ENCODE peak calls at places on chromosomes 7 and 10, in five cellular contexts. Y is astrocyte, O is aorta, P is ovary, M is mesenchymal stem cell. S is an unnamed sample.

GRCh38 chr10:26835025-26835424 is 25.7 kb downstream of the ABI1 start:
- DNase-seq in Y (no peak), O (no peak), P (no peak), M (no peak), S (no peak)

GRCh38 chr7:66362136-66362535 is 157.0 kb downstream of the TPST1 start:
- DNase-seq in Y (no peak), O (no peak), P (no peak), M (no peak), S (peak; percentile 29)

GRCh38 chr10:61939575-61940301 is 38.2 kb downstream of the ARID5B start:
- DNase-seq in Y (peak; percentile 82), O (no peak), P (no peak), M (peak; percentile 79), S (peak; percentile 90)

GRCh38 chr10:79148452-79149344 is 79.9 kb downstream of the ZMIZ1 start:
- DNase-seq in Y (no peak), O (no peak), P (peak; percentile 62), M (peak; percentile 30), S (peak; percentile 40)

GRCh38 chr10:29731760-29732159 is 97.0 kb upstream of the SVIL start:
- DNase-seq in Y (no peak), O (no peak), P (no peak), M (no peak), S (no peak)

GRCh38 chr7:105766421-105767191 is 109.8 kb downstream of the ATXN7L1 start:
- DNase-seq in Y (peak; percentile 82), O (no peak), P (no peak), M (no peak), S (peak; percentile 66)

GRCh38 chr10:95814011-95814727 is 58.2 kb downstream of the ENTPD1 start:
- DNase-seq in Y (peak; percentile 93), O (no peak), P (no peak), M (peak; percentile 90), S (peak; percentile 89)

GRCh38 chr7:28405662-28406061 is 6.7 kb upstream of the CREB5 start:
- DNase-seq in Y (peak; percentile 91), O (no peak), P (no peak), M (peak; percentile 29), S (peak; percentile 97)

DNA sequence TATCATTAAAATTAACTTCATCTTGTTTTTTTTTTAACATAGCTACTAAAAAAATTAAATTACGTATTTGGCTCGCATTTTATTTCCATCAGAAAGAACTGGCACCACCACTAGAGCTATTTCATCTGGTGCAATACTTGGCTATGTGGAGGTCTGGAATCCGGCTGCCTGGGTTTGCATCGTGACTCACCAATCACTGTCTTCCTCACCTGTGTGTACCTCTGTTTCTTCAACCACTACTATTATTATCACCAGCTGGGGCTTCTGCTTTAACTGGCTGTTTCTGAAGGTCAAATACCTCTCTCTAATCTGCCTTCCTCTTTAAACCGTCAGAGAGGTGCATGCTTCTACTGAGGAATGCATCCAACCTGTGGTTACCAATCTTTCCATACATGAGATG is 6.5 kb downstream of the WDR91 start:
- DNase-seq in Y (peak; percentile 48), O (no peak), P (no peak), M (no peak), S (no peak)
- H3K36me3 ChIP-seq in Y (peaks cover 7% of the 10 kb centered on the region), O (peaks cover 6% of the 10 kb centered on the region), P (no peaks in the 10 kb centered on the region), M (peaks cover 81% of the 10 kb centered on the region), S (peaks cover 9% of the 10 kb centered on the region)

GRCh38 chr7:116219288-116219687 is 8.9 kb downstream of the TES start:
- DNase-seq in Y (no peak), O (no peak), P (no peak), M (no peak), S (no peak)
- H3K4me1 ChIP-seq in Y (peaks cover 33% of the 10 kb centered on the region), O (peaks cover 4% of the 10 kb centered on the region), P (peaks cover 1% of the 10 kb centered on the region), M (no peaks in the 10 kb centered on the region), S (peaks cover 5% of the 10 kb centered on the region)

DNA sequence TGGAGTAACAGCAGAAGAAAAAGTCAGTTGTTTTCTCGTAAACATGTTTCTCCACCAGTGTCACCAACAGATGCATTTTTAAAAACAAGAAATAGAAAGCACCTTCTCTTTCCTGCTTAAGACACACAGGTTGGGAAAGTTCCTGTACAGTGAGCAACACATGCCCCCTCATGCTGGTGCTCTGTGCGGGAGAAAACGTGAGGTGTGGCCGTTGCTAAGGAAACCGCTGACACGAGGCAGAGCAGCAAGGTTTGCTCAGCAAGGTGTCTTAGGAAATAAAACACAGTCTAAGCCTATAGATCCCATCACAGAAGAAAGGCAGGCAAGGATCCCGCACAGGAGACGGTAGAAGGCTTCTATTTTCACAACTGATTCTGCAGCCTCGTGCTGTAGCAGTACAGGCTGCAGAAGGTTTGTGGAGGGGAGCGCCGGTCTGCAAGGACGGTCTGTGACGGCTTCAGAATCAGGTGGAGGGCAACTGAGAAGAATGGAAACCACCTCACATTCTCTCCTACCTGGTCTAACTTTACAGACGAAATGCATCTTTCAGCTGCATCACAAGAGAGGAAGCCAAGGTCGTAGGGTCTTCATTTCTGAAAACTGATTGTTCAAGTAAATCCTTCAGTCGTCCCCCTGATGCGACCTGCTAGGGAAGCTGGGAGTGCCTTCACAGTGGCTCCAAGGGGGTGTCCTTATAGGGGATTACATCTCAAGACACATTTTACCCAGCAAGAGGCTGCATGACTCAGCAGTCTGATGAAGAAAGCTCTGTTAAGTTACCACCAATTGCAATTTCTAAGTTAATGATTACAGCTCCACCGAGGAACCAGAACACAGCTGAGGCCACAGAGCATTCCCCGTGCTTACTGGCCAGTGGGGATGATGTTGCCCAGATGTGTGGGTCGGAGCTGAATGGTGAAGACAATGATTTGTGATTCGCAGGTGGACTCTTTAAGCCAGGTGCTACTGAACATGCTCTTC is 150.7 kb upstream of the KLF14 start:
- DNase-seq in Y (peak; percentile 69), O (no peak), P (no peak), M (peak; percentile 76), S (no peak)
- H3K36me3 ChIP-seq in Y (peaks cover 75% of the 10 kb centered on the region), O (peaks cover 2% of the 10 kb centered on the region), P (no peaks in the 10 kb centered on the region), M (peaks cover 96% of the 10 kb centered on the region), S (peaks cover 78% of the 10 kb centered on the region)

GRCh38 chr7:36284470-36284869 is 105.2 kb upstream of the ANLN start:
- DNase-seq in Y (no peak), O (no peak), P (no peak), M (no peak), S (no peak)
- H3K4me1 ChIP-seq in Y (peaks cover 27% of the 10 kb centered on the region), O (no peaks in the 10 kb centered on the region), P (peaks cover 17% of the 10 kb centered on the region), M (peaks cover 34% of the 10 kb centered on the region), S (peaks cover 24% of the 10 kb centered on the region)

GRCh38 chr7:2840458-2840857 is 3.6 kb downstream of the GNA12 start:
- DNase-seq in Y (no peak), O (no peak), P (no peak), M (no peak), S (no peak)
- H3K36me3 ChIP-seq in Y (peaks cover 4% of the 10 kb centered on the region), O (no peaks in the 10 kb centered on the region), P (no peaks in the 10 kb centered on the region), M (peaks cover 35% of the 10 kb centered on the region), S (peaks cover 14% of the 10 kb centered on the region)

DNA sequence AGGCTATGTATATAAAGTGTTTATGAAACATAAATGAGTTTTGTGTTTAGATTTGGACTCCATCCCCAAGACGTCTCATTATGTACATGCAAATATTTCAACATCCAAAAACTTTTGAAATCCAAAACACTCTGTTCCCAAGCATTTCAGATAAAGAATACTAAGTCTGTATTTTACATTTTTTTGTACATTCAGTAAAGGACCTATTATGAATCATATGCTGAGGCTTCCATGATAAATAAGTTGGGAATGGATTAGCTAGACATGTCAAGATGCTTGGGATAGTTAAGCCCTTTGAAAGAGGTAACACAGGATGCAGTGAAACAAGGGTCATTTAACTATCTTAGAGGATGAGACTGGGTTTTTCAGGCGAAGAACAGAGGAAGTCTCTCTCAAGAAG is 262.9 kb downstream of the SNX13 start:
- DNase-seq in Y (peak; percentile 69), O (no peak), P (no peak), M (peak; percentile 32), S (peak; percentile 75)
- H3K4me1 ChIP-seq in Y (peaks cover 51% of the 10 kb centered on the region), O (peaks cover 2% of the 10 kb centered on the region), P (peaks cover 2% of the 10 kb centered on the region), M (peaks cover 7% of the 10 kb centered on the region), S (peaks cover 15% of the 10 kb centered on the region)

GRCh38 chr7:76354516-76354915 is 4.3 kb downstream of the YWHAG start:
- DNase-seq in Y (no peak), O (no peak), P (no peak), M (no peak), S (no peak)
- H3K36me3 ChIP-seq in Y (peaks cover 25% of the 10 kb centered on the region), O (no peaks in the 10 kb centered on the region), P (no peaks in the 10 kb centered on the region), M (peaks cover 52% of the 10 kb centered on the region), S (peaks cover 26% of the 10 kb centered on the region)

GRCh38 chr10:124155781-124156401 is 62.5 kb upstream of the CHST15 start:
- DNase-seq in Y (peak; percentile 69), O (no peak), P (peak; percentile 65), M (no peak), S (no peak)

GRCh38 chr10:124153601-124153930 is 60.2 kb upstream of the CHST15 start:
- DNase-seq in Y (no peak), O (no peak), P (no peak), M (no peak), S (no peak)

GRCh38 chr10:124158592-124158991 is 65.2 kb upstream of the CHST15 start:
- DNase-seq in Y (no peak), O (no peak), P (no peak), M (no peak), S (no peak)

GRCh38 chr10:124157286-124157685 is 63.9 kb upstream of the CHST15 start:
- DNase-seq in Y (peak; percentile 76), O (no peak), P (no peak), M (peak; percentile 39), S (no peak)

GRCh38 chr10:124156524-124157225 is 63.3 kb upstream of the CHST15 start:
- DNase-seq in Y (no peak), O (no peak), P (peak; percentile 71), M (peak; percentile 33), S (no peak)
- H3K4me1 ChIP-seq in Y (peaks cover 44% of the 10 kb centered on the region), O (no peaks in the 10 kb centered on the region), P (peaks cover 37% of the 10 kb centered on the region), M (peaks cover 56% of the 10 kb centered on the region), S (peaks cover 15% of the 10 kb centered on the region)

GRCh38 chr7:96181174-96181573 is 140.7 kb downstream of the SLC25A13 start:
- DNase-seq in Y (no peak), O (no peak), P (no peak), M (no peak), S (no peak)

GRCh38 chr7:96177353-96177752 is 144.5 kb downstream of the SLC25A13 start:
- DNase-seq in Y (no peak), O (no peak), P (no peak), M (no peak), S (no peak)

GRCh38 chr7:96179863-96180262 is 142.0 kb downstream of the SLC25A13 start:
- DNase-seq in Y (no peak), O (no peak), P (no peak), M (no peak), S (peak; percentile 10)

GRCh38 chr7:96179341-96179740 is 142.6 kb downstream of the SLC25A13 start:
- DNase-seq in Y (no peak), O (no peak), P (no peak), M (no peak), S (peak; percentile 25)

GRCh38 chr7:96178581-96178980 is 143.3 kb downstream of the SLC25A13 start:
- DNase-seq in Y (no peak), O (no peak), P (no peak), M (no peak), S (no peak)
- H3K36me3 ChIP-seq in Y (peaks cover 3% of the 10 kb centered on the region), O (peaks cover 6% of the 10 kb centered on the region), P (no peaks in the 10 kb centered on the region), M (peaks cover 59% of the 10 kb centered on the region), S (peaks cover 6% of the 10 kb centered on the region)

GRCh38 chr10:127921075-127921750 is 14.3 kb downstream of the PTPRE start:
- DNase-seq in Y (no peak), O (no peak), P (no peak), M (no peak), S (no peak)

GRCh38 chr10:127916826-127917225 is 9.9 kb downstream of the PTPRE start:
- DNase-seq in Y (no peak), O (no peak), P (no peak), M (no peak), S (no peak)

GRCh38 chr10:127920319-127921074 is 13.6 kb downstream of the PTPRE start:
- DNase-seq in Y (no peak), O (no peak), P (no peak), M (peak; percentile 19), S (no peak)

GRCh38 chr10:127919418-127920191 is 12.7 kb downstream of the PTPRE start:
- DNase-seq in Y (peak; percentile 93), O (no peak), P (no peak), M (peak; percentile 98), S (peak; percentile 37)

GRCh38 chr10:127918570-127918969 is 11.7 kb downstream of the PTPRE start:
- DNase-seq in Y (no peak), O (no peak), P (no peak), M (no peak), S (no peak)
- H3K4me1 ChIP-seq in Y (peaks cover 34% of the 10 kb centered on the region), O (no peaks in the 10 kb centered on the region), P (no peaks in the 10 kb centered on the region), M (peaks cover 19% of the 10 kb centered on the region), S (peaks cover 5% of the 10 kb centered on the region)